ENCODE peak calls at places on chromosome 14, in four cellular contexts. W, L, P and O are unnamed samples.

GRCh38 chr14:26917086-26917485 is 319.3 kb upstream of the NOVA1 start:
- ATAC-seq in W (no peak), L (no peak), P (no peak), O (peak)

GRCh38 chr14:99758121-99758871 is 34.9 kb upstream of the EML1 start:
- ATAC-seq in W (no peak), L (peak), P (no peak), O (no peak)

GRCh38 chr14:58697927-58698641 is 60.3 kb downstream of the DACT1 start:
- ATAC-seq in W (no peak), L (no peak), P (no peak), O (no peak)

GRCh38 chr14:22482085-22482694 is 106.8 kb downstream of the DAD1 start:
- ATAC-seq in W (no peak), L (no peak), P (no peak), O (no peak)

GRCh38 chr14:86799244-86799647 is 1193.7 kb downstream of the GALC start:
- ATAC-seq in W (peak), L (no peak), P (no peak), O (no peak)

GRCh38 chr14:103908580-103908979 is 19.7 kb upstream of the TDRD9 start:
- ATAC-seq in W (no peak), L (no peak), P (no peak), O (no peak)

GRCh38 chr14:32307881-32308582 is 21.1 kb upstream of the AKAP6 start:
- ATAC-seq in W (peak), L (no peak), P (no peak), O (no peak)

GRCh38 chr14:68506645-68507405 is 286.0 kb downstream of the ZFP36L1 start:
- ATAC-seq in W (no peak), L (no peak), P (peak), O (no peak)

GRCh38 chr14:62117010-62117717 is 354.9 kb downstream of the SNAPC1 start:
- ATAC-seq in W (peak), L (peak), P (peak), O (peak)

GRCh38 chr14:73452341-73453191 is 5.8 kb downstream of the NUMB start:
- ATAC-seq in W (no peak), L (peak), P (no peak), O (no peak)

GRCh38 chr14:99704037-99704436 is 19.9 kb downstream of the CYP46A1 start:
- ATAC-seq in W (no peak), L (no peak), P (no peak), O (no peak)

GRCh38 chr14:69376439-69376838 is 21.7 kb downstream of the ERH start:
- ATAC-seq in W (no peak), L (no peak), P (peak), O (peak)

GRCh38 chr14:91264151-91265150 is 19.9 kb upstream of the GPR68 start:
- ATAC-seq in W (peak), L (peak), P (peak), O (peak)

GRCh38 chr14:79480212-79480611 is 731.1 kb downstream of the DIO2 start:
- ATAC-seq in W (no peak), L (no peak), P (no peak), O (no peak)

GRCh38 chr14:24052656-24053547 is 1.1 kb downstream of the CARMIL3 start:
- ATAC-seq in W (no peak), L (no peak), P (no peak), O (no peak)

GRCh38 chr14:22008098-22008412 is 334.4 kb upstream of the OR4E1 start:
- ATAC-seq in W (no peak), L (no peak), P (no peak), O (no peak)

GRCh38 chr14:51573607-51574006 is 78.1 kb upstream of the FRMD6 start:
- ATAC-seq in W (no peak), L (no peak), P (no peak), O (no peak)

GRCh38 chr14:71538949-71539659 is 393.1 kb upstream of the RGS6 start:
- ATAC-seq in W (no peak), L (no peak), P (no peak), O (no peak)

GRCh38 chr14:27384124-27384523 is 786.3 kb upstream of the NOVA1 start:
- ATAC-seq in W (no peak), L (no peak), P (no peak), O (no peak)

GRCh38 chr14:52934762-52935161 is 16.1 kb downstream of the FERMT2 start:
- ATAC-seq in W (peak), L (no peak), P (no peak), O (no peak)

GRCh38 chr14:37591311-37591940 is 3.6 kb downstream of the FOXA1 start:
- ATAC-seq in W (no peak), L (no peak), P (no peak), O (no peak)

GRCh38 chr14:99127651-99128167 is 144.3 kb downstream of the BCL11B start:
- ATAC-seq in W (no peak), L (no peak), P (no peak), O (peak)

DNA sequence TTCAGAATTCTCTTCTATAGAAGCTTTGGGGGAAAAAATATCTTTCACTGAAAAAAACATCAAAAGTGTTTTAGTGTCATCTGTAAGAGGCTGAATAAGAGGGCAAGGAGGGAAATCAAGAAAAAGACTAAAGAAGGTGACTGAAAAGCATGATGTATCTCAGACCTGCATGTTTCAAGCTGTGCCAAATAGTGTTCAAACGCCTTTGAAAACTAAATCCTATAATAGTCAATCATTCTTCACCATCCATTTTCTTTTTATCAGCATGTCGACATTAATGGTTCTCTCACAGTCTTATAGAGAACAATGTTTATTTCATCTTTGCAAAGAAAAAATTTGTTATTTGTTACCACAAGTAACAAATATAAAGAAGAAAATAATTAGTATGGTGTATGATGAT is 94.4 kb downstream of the CEP128 start:
- ATAC-seq in W (no peak), L (no peak), P (no peak), O (no peak)
- TF ChIP-seq EP300 in W (no peak), L (no peak), P (no peak), O (no peak)

GRCh38 chr14:92963301-92964123 is 40.6 kb downstream of the CHGA start:
- ATAC-seq in W (peak), L (no peak), P (no peak), O (peak)
- TF ChIP-seq EP300 in W (no peak), L (no peak), P (no peak), O (no peak)

GRCh38 chr14:65102441-65103149 is at the start of gene MAX:
- ATAC-seq in W (peak), L (peak), P (peak), O (peak)
- TF ChIP-seq EP300 in W (peak), L (no peak), P (no peak), O (no peak)

GRCh38 chr14:75609606-75610476 is 31.4 kb downstream of the FLVCR2 start:
- ATAC-seq in W (no peak), L (no peak), P (peak), O (peak)
- TF ChIP-seq EP300 in W (no peak), L (no peak), P (peak), O (no peak)

GRCh38 chr14:105452963-105453362 is 21.7 kb upstream of the CRIP2 start:
- ATAC-seq in W (no peak), L (no peak), P (no peak), O (no peak)
- TF ChIP-seq EP300 in W (no peak), L (no peak), P (no peak), O (no peak)